ENCODE peak calls at places on chromosomes 13 and 19, in five cellular contexts. One of them, this sample, is unnamed.

GRCh38 chr13:75489502-75490263 is 7.7 kb upstream of the TBC1D4 start:
- DNase-seq in H9: no peak
- DNase-seq in dorsolateral prefrontal cortex: no peak
- DNase-seq in IMR-90: peak
- DNase-seq in CD8-positive, alpha-beta memory T cell: no peak
- DNase-seq in this sample: no peak

GRCh38 chr19:2551172-2551863 is 75.4 kb downstream of the GADD45B start:
- DNase-seq in dorsolateral prefrontal cortex: no peak
- DNase-seq in CD8-positive, alpha-beta memory T cell: no peak
- DNase-seq in H9: no peak
- DNase-seq in IMR-90: no peak
- DNase-seq in this sample: no peak

GRCh38 chr19:40147693-40148347 is 43.4 kb upstream of the MAP3K10 start:
- DNase-seq in CD8-positive, alpha-beta memory T cell: no peak
- DNase-seq in IMR-90: peak
- DNase-seq in dorsolateral prefrontal cortex: peak
- DNase-seq in H9: no peak
- DNase-seq in this sample: no peak

GRCh38 chr19:52600639-52601024 is 30.5 kb downstream of the ZNF701 start:
- DNase-seq in dorsolateral prefrontal cortex: no peak
- DNase-seq in IMR-90: peak
- DNase-seq in H9: no peak
- DNase-seq in CD8-positive, alpha-beta memory T cell: peak
- DNase-seq in this sample: peak

GRCh38 chr13:21326155-21327030 is 132.7 kb downstream of the ZDHHC20 start:
- DNase-seq in CD8-positive, alpha-beta memory T cell: no peak
- DNase-seq in H9: peak
- DNase-seq in IMR-90: peak
- DNase-seq in dorsolateral prefrontal cortex: peak
- DNase-seq in this sample: no peak

GRCh38 chr13:24032252-24032651 is 128.3 kb upstream of the SPATA13 start:
- DNase-seq in IMR-90: peak
- DNase-seq in CD8-positive, alpha-beta memory T cell: no peak
- DNase-seq in dorsolateral prefrontal cortex: no peak
- DNase-seq in H9: no peak
- DNase-seq in this sample: no peak

GRCh38 chr13:63433546-63434150 is 2018.0 kb upstream of the PCDH20 start:
- DNase-seq in H9: no peak
- DNase-seq in dorsolateral prefrontal cortex: no peak
- DNase-seq in IMR-90: peak
- DNase-seq in CD8-positive, alpha-beta memory T cell: no peak
- DNase-seq in this sample: no peak

GRCh38 chr19:45323671-45324081 is 1.0 kb upstream of the CKM start:
- DNase-seq in H9: peak
- DNase-seq in CD8-positive, alpha-beta memory T cell: no peak
- DNase-seq in IMR-90: no peak
- DNase-seq in dorsolateral prefrontal cortex: no peak
- DNase-seq in this sample: peak

GRCh38 chr13:42395066-42395821 is 123.3 kb downstream of the AKAP11 start:
- DNase-seq in IMR-90: no peak
- DNase-seq in dorsolateral prefrontal cortex: no peak
- DNase-seq in CD8-positive, alpha-beta memory T cell: no peak
- DNase-seq in H9: no peak
- DNase-seq in this sample: no peak

GRCh38 chr19:43774103-43774939 is 6.5 kb downstream of the KCNN4 start:
- DNase-seq in dorsolateral prefrontal cortex: peak
- DNase-seq in IMR-90: peak
- DNase-seq in CD8-positive, alpha-beta memory T cell: no peak
- DNase-seq in H9: peak
- DNase-seq in this sample: peak

GRCh38 chr13:110382229-110382628 is 75.1 kb downstream of the COL4A2 start:
- DNase-seq in IMR-90: peak
- DNase-seq in CD8-positive, alpha-beta memory T cell: no peak
- DNase-seq in H9: no peak
- DNase-seq in dorsolateral prefrontal cortex: peak
- DNase-seq in this sample: no peak

GRCh38 chr19:41341669-41342490 is 11.8 kb downstream of the TGFB1 start:
- DNase-seq in IMR-90: no peak
- DNase-seq in dorsolateral prefrontal cortex: no peak
- DNase-seq in H9: peak
- DNase-seq in CD8-positive, alpha-beta memory T cell: no peak
- DNase-seq in this sample: peak

GRCh38 chr13:96238241-96238640 is 148.3 kb downstream of the HS6ST3 start:
- DNase-seq in H9: no peak
- DNase-seq in dorsolateral prefrontal cortex: no peak
- DNase-seq in CD8-positive, alpha-beta memory T cell: no peak
- DNase-seq in IMR-90: no peak
- DNase-seq in this sample: no peak

GRCh38 chr13:39016789-39017188 is 21.1 kb downstream of the PROSER1 start:
- DNase-seq in H9: no peak
- DNase-seq in CD8-positive, alpha-beta memory T cell: peak
- DNase-seq in dorsolateral prefrontal cortex: peak
- DNase-seq in IMR-90: peak
- DNase-seq in this sample: no peak

GRCh38 chr19:14480695-14481069 is 5.5 kb upstream of the PTGER1 start:
- DNase-seq in CD8-positive, alpha-beta memory T cell: no peak
- DNase-seq in H9: no peak
- DNase-seq in dorsolateral prefrontal cortex: no peak
- DNase-seq in IMR-90: peak
- DNase-seq in this sample: no peak

GRCh38 chr13:45092668-45093067 is 27.6 kb upstream of the GTF2F2 start:
- DNase-seq in IMR-90: no peak
- DNase-seq in CD8-positive, alpha-beta memory T cell: no peak
- DNase-seq in dorsolateral prefrontal cortex: peak
- DNase-seq in H9: no peak
- DNase-seq in this sample: no peak

DNA sequence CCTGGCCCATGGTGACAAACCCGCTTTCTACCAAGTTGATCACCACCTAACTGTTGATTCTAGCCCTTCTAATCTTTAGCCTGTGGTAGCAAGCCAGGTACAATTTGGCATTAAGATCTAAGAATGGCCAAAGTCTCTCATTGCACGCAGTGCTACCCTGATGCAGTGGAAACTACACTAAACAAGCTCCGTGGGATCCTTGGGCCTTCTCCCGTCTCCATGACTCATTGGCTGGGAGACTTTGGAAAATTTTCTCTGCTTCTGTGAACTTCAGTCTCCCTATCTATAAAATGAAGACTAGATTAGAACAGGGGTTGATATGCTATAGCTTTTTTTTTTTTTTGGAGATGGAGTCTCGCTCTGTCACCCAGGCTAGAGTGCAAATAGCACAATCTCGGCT is 223.0 kb downstream of the TSHZ3 start:
- DNase-seq in CD8-positive, alpha-beta memory T cell: no peak
- DNase-seq in IMR-90: no peak
- DNase-seq in dorsolateral prefrontal cortex: no peak
- DNase-seq in H9: no peak
- DNase-seq in this sample: no peak
- H3K27ac ChIP-seq in CD8-positive, alpha-beta memory T cell: no peak
- H3K27ac ChIP-seq in IMR-90: peak
- H3K27ac ChIP-seq in dorsolateral prefrontal cortex: no peak
- H3K27ac ChIP-seq in H9: no peak
- H3K27ac ChIP-seq in this sample: no peak

DNA sequence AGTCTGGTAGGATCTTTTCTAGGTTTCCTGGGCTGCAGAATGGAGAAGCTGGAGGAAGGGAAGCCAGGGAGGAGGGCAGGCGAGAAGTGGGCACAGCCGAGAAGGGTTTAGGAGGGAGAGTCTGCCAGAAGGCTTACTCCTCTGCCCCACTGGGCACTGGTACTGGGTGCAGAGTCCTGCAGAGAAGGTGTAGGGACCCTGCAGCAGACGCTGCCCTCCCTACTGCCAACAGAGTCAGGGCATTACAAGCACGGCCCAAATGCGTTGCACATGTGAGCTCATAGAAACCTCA is 726 bp upstream of the PEPD start:
- DNase-seq in CD8-positive, alpha-beta memory T cell: no peak
- DNase-seq in dorsolateral prefrontal cortex: no peak
- DNase-seq in IMR-90: no peak
- DNase-seq in H9: no peak
- DNase-seq in this sample: peak
- H3K27ac ChIP-seq in CD8-positive, alpha-beta memory T cell: no peak
- H3K27ac ChIP-seq in dorsolateral prefrontal cortex: peak
- H3K27ac ChIP-seq in IMR-90: no peak
- H3K27ac ChIP-seq in H9: no peak
- H3K27ac ChIP-seq in this sample: no peak

DNA sequence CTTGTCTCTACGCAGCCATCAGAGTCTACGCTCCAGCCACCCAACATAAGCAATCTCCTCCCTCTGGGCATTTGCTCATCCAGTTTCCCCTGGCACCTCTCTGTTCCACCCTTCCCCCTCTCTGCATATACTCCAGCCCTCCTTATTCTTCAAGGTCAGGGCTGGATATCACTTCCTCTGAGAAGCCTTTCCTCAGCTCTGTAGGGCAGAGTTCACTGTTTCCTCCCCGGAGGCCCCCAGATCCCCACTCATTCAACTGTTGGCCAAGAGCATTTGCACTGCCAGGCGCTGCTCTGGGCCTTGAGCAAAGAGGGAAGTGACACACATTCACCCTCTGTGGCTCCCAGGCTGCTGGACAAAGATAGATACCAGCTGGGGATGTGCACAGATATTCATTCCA is 3.3 kb downstream of the FCGRT start:
- DNase-seq in CD8-positive, alpha-beta memory T cell: no peak
- DNase-seq in H9: no peak
- DNase-seq in IMR-90: no peak
- DNase-seq in dorsolateral prefrontal cortex: peak
- DNase-seq in this sample: peak
- H3K27ac ChIP-seq in CD8-positive, alpha-beta memory T cell: no peak
- H3K27ac ChIP-seq in H9: no peak
- H3K27ac ChIP-seq in IMR-90: no peak
- H3K27ac ChIP-seq in dorsolateral prefrontal cortex: no peak
- H3K27ac ChIP-seq in this sample: peak

GRCh38 chr13:94610475-94610874 is 8.8 kb downstream of the GPR180 start:
- DNase-seq in dorsolateral prefrontal cortex: no peak
- DNase-seq in IMR-90: no peak
- DNase-seq in H9: no peak
- DNase-seq in CD8-positive, alpha-beta memory T cell: no peak
- DNase-seq in this sample: no peak

GRCh38 chr13:94609196-94609595 is 7.5 kb downstream of the GPR180 start:
- DNase-seq in H9: no peak
- DNase-seq in dorsolateral prefrontal cortex: no peak
- DNase-seq in IMR-90: no peak
- DNase-seq in CD8-positive, alpha-beta memory T cell: no peak
- DNase-seq in this sample: no peak

GRCh38 chr13:94607939-94608338 is 6.3 kb downstream of the GPR180 start:
- DNase-seq in IMR-90: peak
- DNase-seq in H9: no peak
- DNase-seq in dorsolateral prefrontal cortex: no peak
- DNase-seq in CD8-positive, alpha-beta memory T cell: no peak
- DNase-seq in this sample: no peak

GRCh38 chr13:94607056-94607455 is 5.4 kb downstream of the GPR180 start:
- DNase-seq in IMR-90: no peak
- DNase-seq in dorsolateral prefrontal cortex: no peak
- DNase-seq in CD8-positive, alpha-beta memory T cell: no peak
- DNase-seq in H9: no peak
- DNase-seq in this sample: no peak

DNA sequence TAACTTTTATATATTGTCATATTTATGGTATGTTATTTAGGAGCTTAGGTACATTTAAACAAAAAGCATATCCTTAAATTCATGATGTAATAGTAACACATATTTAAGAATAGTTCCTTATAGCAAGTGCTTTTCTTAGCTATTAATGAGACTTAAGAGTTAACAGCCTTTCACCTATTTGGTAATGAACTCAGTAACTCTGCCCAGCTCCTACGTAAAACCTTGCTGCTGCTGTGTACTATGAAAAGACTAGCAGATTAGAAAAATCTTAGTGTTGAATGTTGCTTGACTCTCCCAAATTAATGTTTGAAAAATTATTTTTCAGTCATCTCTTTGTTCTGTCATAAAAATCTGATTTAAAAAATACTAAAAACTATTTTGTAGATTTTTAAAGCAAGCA is 6.9 kb downstream of the GPR180 start:
- DNase-seq in dorsolateral prefrontal cortex: no peak
- DNase-seq in CD8-positive, alpha-beta memory T cell: no peak
- DNase-seq in IMR-90: no peak
- DNase-seq in H9: no peak
- DNase-seq in this sample: no peak
- H3K27ac ChIP-seq in dorsolateral prefrontal cortex: peak
- H3K27ac ChIP-seq in CD8-positive, alpha-beta memory T cell: no peak
- H3K27ac ChIP-seq in IMR-90: no peak
- H3K27ac ChIP-seq in H9: no peak
- H3K27ac ChIP-seq in this sample: no peak

DNA sequence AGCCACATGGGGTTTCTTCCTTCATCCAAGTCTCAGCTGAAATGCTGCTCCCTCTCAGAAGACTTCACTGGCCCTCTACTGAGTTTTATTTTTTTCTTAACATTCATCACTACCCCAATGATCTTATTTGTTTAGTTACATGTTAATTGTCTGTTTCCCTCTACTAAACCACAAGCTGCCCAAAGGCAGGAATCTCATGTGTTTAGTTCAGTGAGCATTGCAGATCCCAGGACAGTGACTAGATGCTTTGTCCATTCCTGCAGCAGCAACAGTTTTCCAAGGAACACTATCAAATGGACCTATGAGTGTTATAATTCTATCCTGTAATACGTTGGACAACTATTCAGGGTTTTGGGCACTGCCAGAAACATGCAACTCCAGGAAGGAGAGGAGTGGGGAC is 93.1 kb downstream of the RNASEH2B start:
- DNase-seq in dorsolateral prefrontal cortex: no peak
- DNase-seq in H9: no peak
- DNase-seq in IMR-90: no peak
- DNase-seq in CD8-positive, alpha-beta memory T cell: no peak
- DNase-seq in this sample: no peak
- H3K27ac ChIP-seq in dorsolateral prefrontal cortex: no peak
- H3K27ac ChIP-seq in H9: no peak
- H3K27ac ChIP-seq in IMR-90: no peak
- H3K27ac ChIP-seq in CD8-positive, alpha-beta memory T cell: no peak
- H3K27ac ChIP-seq in this sample: no peak

GRCh38 chr19:16544468-16545231 is 2.4 kb upstream of the CHERP start:
- DNase-seq in CD8-positive, alpha-beta memory T cell: no peak
- DNase-seq in IMR-90: no peak
- DNase-seq in H9: no peak
- DNase-seq in dorsolateral prefrontal cortex: no peak
- DNase-seq in this sample: no peak

GRCh38 chr19:16542894-16543498 is 759 bp upstream of the CHERP start:
- DNase-seq in H9: no peak
- DNase-seq in IMR-90: no peak
- DNase-seq in dorsolateral prefrontal cortex: no peak
- DNase-seq in CD8-positive, alpha-beta memory T cell: no peak
- DNase-seq in this sample: no peak

GRCh38 chr19:16548956-16549355 is 6.7 kb upstream of the CHERP start:
- DNase-seq in IMR-90: no peak
- DNase-seq in H9: no peak
- DNase-seq in CD8-positive, alpha-beta memory T cell: no peak
- DNase-seq in dorsolateral prefrontal cortex: no peak
- DNase-seq in this sample: peak
- H3K27ac ChIP-seq in IMR-90: no peak
- H3K27ac ChIP-seq in H9: no peak
- H3K27ac ChIP-seq in CD8-positive, alpha-beta memory T cell: no peak
- H3K27ac ChIP-seq in dorsolateral prefrontal cortex: no peak
- H3K27ac ChIP-seq in this sample: no peak

DNA sequence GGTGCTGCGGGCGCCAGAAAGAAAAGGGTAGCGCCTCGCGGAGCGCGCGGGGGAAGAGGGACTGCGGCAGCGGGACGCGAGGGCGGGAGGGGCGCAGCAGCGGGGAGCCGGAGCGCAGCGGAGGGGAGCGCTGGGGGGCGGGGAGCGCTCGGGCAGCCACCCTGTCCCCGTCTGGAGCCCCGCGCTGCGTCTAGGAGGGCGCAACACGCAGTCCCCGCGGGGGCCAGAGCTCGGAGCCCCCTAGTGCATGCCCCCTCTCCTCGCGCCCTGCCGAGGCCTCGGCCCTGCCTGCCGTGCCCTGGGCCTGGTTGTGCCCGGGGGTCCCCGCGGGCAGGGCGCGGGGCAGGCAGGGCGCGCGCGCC is 37.9 kb downstream of the SOX1 start:
- DNase-seq in CD8-positive, alpha-beta memory T cell: no peak
- DNase-seq in H9: no peak
- DNase-seq in dorsolateral prefrontal cortex: no peak
- DNase-seq in IMR-90: no peak
- DNase-seq in this sample: no peak
- H3K27ac ChIP-seq in CD8-positive, alpha-beta memory T cell: no peak
- H3K27ac ChIP-seq in H9: no peak
- H3K27ac ChIP-seq in dorsolateral prefrontal cortex: no peak
- H3K27ac ChIP-seq in IMR-90: no peak
- H3K27ac ChIP-seq in this sample: no peak